ENCODE peak calls at places on chromosomes 4 and X, in ten cellular contexts. B is neural progenitor cell; Y is BJ; X is activated naive CD8-positive, alpha-beta T cell treated with anti-CD3 and anti-CD28 coated beads, Interleukin-2, amount 50 U/mL, for 24 hours; M is stimulated activated CD4-positive, alpha-beta T cell treated with anti-CD3 and anti-CD28 coated beads, Interleukin-2, amount 100 ng/mL, for 48 hours; W is germinal center; H is stimulated activated naive CD4-positive, alpha-beta T cell; U is LoVo; F is bronchial epithelial cell; Z is H7. D is an unnamed sample.

GRCh38 chr4:38069271-38069760 is 109.1 kb downstream of the PTTG2 start:
- DNase-seq in B (peak; percentile 74), W (peak; percentile 8), H (no peak), Y (no peak), F (peak; percentile 90), U (peak; percentile 41), Z (peak; percentile 80), M (no peak), X (peak; percentile 20), D (peak; percentile 65)

GRCh38 chr4:6716958-6717655 is 1.1 kb downstream of the BLOC1S4 start:
- DNase-seq in H (no peak), B (no peak), Y (no peak), X (no peak), U (no peak), Z (peak; percentile 23), F (no peak), W (no peak), M (no peak), D (no peak)

GRCh38 chrX:49071877-49072711 is 1.7 kb downstream of the PRAF2 start:
- DNase-seq in F (peak; percentile 66), M (no peak), X (no peak), W (no peak), Y (peak; percentile 22), H (no peak), B (no peak), U (no peak), Z (peak; percentile 93), D (peak; percentile 64)

GRCh38 chrX:136586386-136586785 is 54.4 kb downstream of the VGLL1 start:
- DNase-seq in H (no peak), M (no peak), B (no peak), F (no peak), Z (no peak), W (no peak), Y (no peak), X (no peak), U (no peak), D (no peak)

GRCh38 chr4:51895816-51896408 is 53.0 kb downstream of the DCUN1D4 start:
- DNase-seq in U (peak; percentile 68), M (peak; percentile 31), X (peak; percentile 48), Y (peak; percentile 13), Z (peak; percentile 57), W (peak; percentile 63), B (peak; percentile 84), F (peak; percentile 53), H (peak; percentile 13), D (peak; percentile 86)

GRCh38 chrX:23883737-23884354 is 23.9 kb downstream of the APOO start:
- DNase-seq in U (peak; percentile 75), F (peak; percentile 79), W (no peak), B (no peak), Z (peak; percentile 63), Y (peak; percentile 77), M (no peak), H (no peak), X (peak; percentile 9), D (peak; percentile 11)

GRCh38 chr4:18106620-18107019 is 85.1 kb upstream of the LCORL start:
- DNase-seq in F (no peak), Z (no peak), U (peak; percentile 73), Y (no peak), X (no peak), H (no peak), M (no peak), W (no peak), B (no peak), D (no peak)

GRCh38 chr4:6873792-6874461 is 35.7 kb upstream of the TBC1D14 start:
- DNase-seq in F (peak; percentile 58), Z (peak; percentile 67), M (peak; percentile 76), X (peak; percentile 80), H (peak; percentile 74), W (peak; percentile 57), Y (no peak), B (peak; percentile 80), U (peak; percentile 50), D (peak; percentile 74)

GRCh38 chrX:49037883-49038475 is 5.2 kb downstream of the TFE3 start:
- DNase-seq in H (no peak), U (no peak), M (no peak), Z (peak; percentile 30), W (no peak), B (no peak), F (peak; percentile 37), X (no peak), Y (no peak), D (no peak)

GRCh38 chr4:151296227-151296626 is 19.3 kb downstream of the PRSS48 start:
- DNase-seq in F (no peak), U (no peak), Y (no peak), H (no peak), M (no peak), W (no peak), B (no peak), Z (no peak), X (no peak), D (no peak)

GRCh38 chr4:7857993-7858392 is 81.7 kb downstream of the AFAP1 start:
- DNase-seq in X (no peak), B (no peak), F (no peak), Z (no peak), U (no peak), Y (no peak), W (no peak), H (no peak), M (no peak), D (no peak)

GRCh38 chr4:153156263-153156662 is 48.0 kb upstream of the TRIM2 start:
- DNase-seq in Y (no peak), U (no peak), H (peak; percentile 13), B (peak; percentile 58), Z (peak; percentile 58), M (no peak), F (no peak), X (peak; percentile 38), W (no peak), D (peak; percentile 49)

GRCh38 chr4:1985287-1985686 is 23.5 kb downstream of the NELFA start:
- DNase-seq in H (no peak), W (no peak), X (no peak), M (no peak), B (no peak), U (no peak), Y (no peak), F (no peak), Z (peak; percentile 45), D (no peak)

GRCh38 chr4:24470681-24471622 is 113.4 kb downstream of the DHX15 start:
- DNase-seq in H (peak; percentile 4), Y (no peak), U (no peak), Z (peak; percentile 86), B (peak; percentile 68), F (no peak), X (peak; percentile 24), W (peak; percentile 45), M (peak; percentile 11), D (peak; percentile 64)

GRCh38 chr4:137510866-137511265 is 21.4 kb downstream of the PCDH18 start:
- DNase-seq in F (peak; percentile 82), Y (peak; percentile 69), X (no peak), H (no peak), M (no peak), B (no peak), Z (no peak), U (peak; percentile 79), W (no peak), D (peak; percentile 44)

GRCh38 chr4:5568931-5569330 is 139.4 kb downstream of the EVC2 start:
- DNase-seq in H (no peak), X (no peak), B (no peak), U (no peak), Z (no peak), W (no peak), M (no peak), F (no peak), Y (no peak), D (no peak)

GRCh38 chr4:129839687-129840086 is 743.7 kb downstream of the C4orf33 start:
- DNase-seq in Z (no peak), F (peak; percentile 71), W (no peak), B (no peak), M (no peak), Y (no peak), H (no peak), U (no peak), X (no peak), D (no peak)

GRCh38 chr4:124640037-124640730 is 72.3 kb downstream of the ANKRD50 start:
- DNase-seq in Z (no peak), M (no peak), B (no peak), Y (no peak), U (peak; percentile 67), H (no peak), W (no peak), F (peak; percentile 94), X (no peak), D (no peak)

GRCh38 chr4:6470502-6471302 is 1.7 kb downstream of the PPP2R2C start:
- DNase-seq in M (no peak), X (no peak), Z (peak; percentile 87), U (peak; percentile 72), H (no peak), B (peak; percentile 66), W (no peak), Y (no peak), F (peak; percentile 12), D (peak; percentile 71)

GRCh38 chr4:147157860-147158701 is 212.4 kb upstream of the TTC29 start:
- DNase-seq in Z (peak; percentile 78), F (peak; percentile 43), H (no peak), U (no peak), B (peak; percentile 78), M (no peak), X (no peak), W (no peak), Y (no peak), D (peak; percentile 47)

GRCh38 chr4:2936773-2937145 is 26.4 kb downstream of the NOP14 start:
- DNase-seq in F (peak; percentile 93), Y (no peak), M (peak; percentile 59), H (no peak), U (peak; percentile 33), W (no peak), X (peak; percentile 66), Z (no peak), B (no peak), D (no peak)

GRCh38 chr4:38565271-38566199 is 98.5 kb upstream of the KLF3 start:
- DNase-seq in H (no peak), U (peak; percentile 23), W (no peak), Y (peak; percentile 19), Z (no peak), M (no peak), B (no peak), X (no peak), F (peak; percentile 92), D (no peak)

GRCh38 chr4:182876006-182876405 is 41.2 kb downstream of the DCTD start:
- DNase-seq in M (no peak), W (no peak), X (no peak), U (no peak), Z (no peak), Y (no peak), F (no peak), B (no peak), H (no peak), D (no peak)

GRCh38 chr4:102234243-102234838 is 110.9 kb downstream of the SLC39A8 start:
- DNase-seq in F (no peak), U (no peak), M (no peak), X (no peak), W (no peak), Y (no peak), H (no peak), Z (no peak), B (no peak), D (no peak)